ENCODE peak calls at places on chromosomes 12 and 14, in six cellular contexts. X, B, M, D, S and Z are unnamed samples.

GRCh38 chr12:111224196-111225066 is 144.5 kb downstream of the PHETA1 start:
- DNase-seq in X (no peak), B (no peak), M (no peak), D (no peak), S (no peak), Z (no peak)

GRCh38 chr12:81692008-81692407 is 67.1 kb downstream of the PPFIA2 start:
- DNase-seq in X (no peak), B (no peak), M (no peak), D (no peak), S (no peak), Z (no peak)

GRCh38 chr14:96357216-96357615 is 5.9 kb downstream of the ATG2B start:
- DNase-seq in X (no peak), B (no peak), M (no peak), D (no peak), S (no peak), Z (no peak)

GRCh38 chr14:33768458-33768830 is 182.4 kb downstream of the EGLN3 start:
- DNase-seq in X (no peak), B (no peak), M (no peak), D (no peak), S (no peak), Z (no peak)

GRCh38 chr12:81022531-81022930 is 55.3 kb upstream of the ACSS3 start:
- DNase-seq in X (no peak), B (no peak), M (no peak), D (no peak), S (no peak), Z (no peak)

GRCh38 chr14:99887407-99887806 is 94.2 kb downstream of the EML1 start:
- DNase-seq in X (no peak), B (no peak), M (no peak), D (no peak), S (no peak), Z (no peak)

GRCh38 chr14:100907240-100907639 is 3.7 kb upstream of the RTL1 start:
- DNase-seq in X (no peak), B (no peak), M (no peak), D (no peak), S (no peak), Z (no peak)

GRCh38 chr12:108589028-108589839 is 8.7 kb downstream of the TMEM119 start:
- DNase-seq in X (no peak), B (no peak), M (no peak), D (peak), S (no peak), Z (no peak)

GRCh38 chr12:2288875-2289274 is 236.1 kb downstream of the CACNA1C start:
- DNase-seq in X (no peak), B (no peak), M (no peak), D (no peak), S (no peak), Z (no peak)

GRCh38 chr14:49497725-49498348 is 88.3 kb downstream of the RPS29 start:
- DNase-seq in X (no peak), B (peak), M (no peak), D (no peak), S (no peak), Z (peak)

GRCh38 chr12:28222959-28223662 is 32.9 kb downstream of the CCDC91 start:
- DNase-seq in X (no peak), B (no peak), M (no peak), D (no peak), S (no peak), Z (no peak)

GRCh38 chr12:106251636-106252035 is 3.8 kb upstream of the CKAP4 start:
- DNase-seq in X (peak), B (no peak), M (no peak), D (no peak), S (no peak), Z (no peak)

GRCh38 chr12:19177754-19178153 is 48.2 kb downstream of the PLEKHA5 start:
- DNase-seq in X (no peak), B (no peak), M (no peak), D (no peak), S (no peak), Z (no peak)

GRCh38 chr12:7092229-7092985 is at the start of gene C1R:
- DNase-seq in X (peak), B (peak), M (peak), D (peak), S (peak), Z (peak)

GRCh38 chr12:613996-614726 is 49.1 kb downstream of the NINJ2 start:
- DNase-seq in X (no peak), B (peak), M (peak), D (no peak), S (no peak), Z (no peak)

GRCh38 chr14:77000340-77001235 is 27.9 kb downstream of the IRF2BPL start:
- DNase-seq in X (no peak), B (no peak), M (no peak), D (no peak), S (peak), Z (no peak)

GRCh38 chr12:95942532-95943230 is at the start of gene CCDC38:
- DNase-seq in X (peak), B (peak), M (peak), D (peak), S (peak), Z (peak)

GRCh38 chr12:27550653-27550975 is 26.6 kb downstream of the PPFIBP1 start:
- DNase-seq in X (no peak), B (no peak), M (no peak), D (no peak), S (no peak), Z (no peak)

GRCh38 chr12:103728323-103728722 is 112.7 kb downstream of the NT5DC3 start:
- DNase-seq in X (no peak), B (no peak), M (no peak), D (no peak), S (no peak), Z (no peak)

GRCh38 chr12:126772171-126772864 is 1494.7 kb upstream of the TMEM132C start:
- DNase-seq in X (no peak), B (peak), M (peak), D (no peak), S (no peak), Z (peak)

GRCh38 chr12:10364839-10365681 is 24.8 kb downstream of the KLRK1 start:
- DNase-seq in X (peak), B (peak), M (peak), D (no peak), S (peak), Z (peak)

GRCh38 chr14:83004456-83005006 is 1470.9 kb upstream of the SEL1L start:
- DNase-seq in X (no peak), B (no peak), M (no peak), D (no peak), S (no peak), Z (no peak)

GRCh38 chr12:123973552-123974341 is 732 bp downstream of the ZNF664 start:
- DNase-seq in X (peak), B (peak), M (peak), D (peak), S (peak), Z (no peak)

GRCh38 chr12:27245039-27245438 is 953 bp downstream of the STK38L start:
- DNase-seq in X (no peak), B (no peak), M (no peak), D (no peak), S (no peak), Z (no peak)

GRCh38 chr12:106096376-106096775 is 42.4 kb downstream of the NUAK1 start:
- DNase-seq in X (peak), B (peak), M (no peak), D (no peak), S (peak), Z (no peak)

GRCh38 chr12:78799679-78800078 is 64.9 kb upstream of the SYT1 start:
- DNase-seq in X (no peak), B (no peak), M (no peak), D (no peak), S (no peak), Z (no peak)

GRCh38 chr12:7934153-7934552 is 1.8 kb downstream of the SLC2A3 start:
- DNase-seq in X (no peak), B (no peak), M (no peak), D (no peak), S (no peak), Z (no peak)

GRCh38 chr12:112971248-112971647 is 7.1 kb upstream of the OAS2 start:
- DNase-seq in X (no peak), B (no peak), M (no peak), D (no peak), S (no peak), Z (no peak)

GRCh38 chr12:53500119-53500775 is 836 bp upstream of the TARBP2 start:
- DNase-seq in X (peak), B (peak), M (peak), D (peak), S (peak), Z (no peak)

GRCh38 chr12:95218852-95219171 is 1.2 kb downstream of the VEZT start:
- DNase-seq in X (no peak), B (peak), M (peak), D (no peak), S (no peak), Z (no peak)

GRCh38 chr12:14614704-14615121 is 47.0 kb upstream of the PLBD1 start:
- DNase-seq in X (no peak), B (no peak), M (no peak), D (no peak), S (no peak), Z (no peak)

GRCh38 chr12:114440450-114441383 is 34.8 kb upstream of the TBX5 start:
- DNase-seq in X (no peak), B (no peak), M (no peak), D (no peak), S (no peak), Z (no peak)

GRCh38 chr12:64088431-64089349 is 133.4 kb downstream of the KICS2 start:
- DNase-seq in X (peak), B (peak), M (peak), D (no peak), S (peak), Z (peak)

GRCh38 chr12:4119157-4119761 is 154.3 kb upstream of the CCND2 start:
- DNase-seq in X (no peak), B (no peak), M (peak), D (no peak), S (no peak), Z (no peak)

GRCh38 chr14:88204221-88204620 is 118.8 kb downstream of the KCNK10 start:
- DNase-seq in X (no peak), B (no peak), M (peak), D (no peak), S (no peak), Z (no peak)
- TF ChIP-seq CTCF in X (no peak), B (no peak), M (no peak), D (no peak), S (no peak), Z (no peak)

DNA sequence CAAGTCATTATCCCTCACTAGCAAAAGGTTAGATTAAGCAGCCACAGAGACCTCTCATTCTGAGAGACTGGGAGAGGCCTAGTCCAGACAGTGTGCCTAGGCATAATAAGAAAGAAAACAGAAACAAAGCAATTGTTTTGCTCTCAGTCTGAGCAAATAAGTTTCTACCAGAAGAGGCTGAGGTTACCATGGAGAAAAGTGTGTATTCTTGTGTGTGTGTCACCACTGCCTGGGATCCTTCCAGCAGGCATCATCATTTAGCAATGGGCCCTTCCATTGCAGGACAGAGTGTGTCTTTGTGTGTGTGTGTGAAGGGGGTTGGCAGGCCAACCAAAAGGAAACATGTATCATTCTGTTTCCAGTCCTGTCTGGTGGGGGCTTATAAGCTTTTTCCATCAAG is 3.7 kb downstream of the EFS start:
- DNase-seq in X (no peak), B (no peak), M (no peak), D (no peak), S (no peak), Z (no peak)
- H3K27ac ChIP-seq in X (no peak), B (no peak), M (peak), D (no peak), S (peak), Z (no peak)

DNA sequence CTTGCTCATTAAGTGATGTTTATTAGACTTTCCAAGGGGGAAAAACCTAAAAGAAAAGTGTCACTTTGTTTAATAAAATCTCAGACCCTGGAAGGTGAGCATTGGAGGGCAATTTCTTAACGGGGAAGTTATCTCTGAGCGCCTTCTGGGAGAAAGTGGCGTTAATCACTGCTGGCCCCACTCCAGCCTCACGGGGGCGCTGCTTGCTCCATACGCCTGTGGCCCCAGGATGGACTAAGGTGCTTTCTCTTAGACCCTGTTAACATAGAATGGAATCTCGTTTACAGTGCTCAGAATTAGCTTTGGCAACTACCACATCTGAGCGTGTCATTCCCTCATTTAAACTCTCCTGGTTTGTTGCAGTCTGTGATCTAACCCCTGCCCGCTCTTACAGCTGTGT is 16.4 kb upstream of the PRIMA1 start:
- DNase-seq in X (no peak), B (no peak), M (no peak), D (no peak), S (no peak), Z (no peak)
- TF ChIP-seq CTCF in X (no peak), B (no peak), M (no peak), D (no peak), S (no peak), Z (no peak)

GRCh38 chr12:76915381-76916169 is 36.8 kb upstream of the CSRP2 start:
- DNase-seq in X (no peak), B (no peak), M (no peak), D (no peak), S (no peak), Z (no peak)
- H3K27ac ChIP-seq in X (peak), B (no peak), M (peak), D (no peak), S (no peak), Z (no peak)

GRCh38 chr14:69360438-69361108 is 37.5 kb downstream of the ERH start:
- DNase-seq in X (no peak), B (no peak), M (no peak), D (no peak), S (no peak), Z (no peak)

GRCh38 chr14:69363964-69364363 is 34.1 kb downstream of the ERH start:
- DNase-seq in X (no peak), B (no peak), M (no peak), D (no peak), S (no peak), Z (no peak)

GRCh38 chr14:69366069-69366468 is 32.0 kb downstream of the ERH start:
- DNase-seq in X (no peak), B (no peak), M (no peak), D (no peak), S (no peak), Z (no peak)

GRCh38 chr14:69366761-69367160 is 31.3 kb downstream of the ERH start:
- DNase-seq in X (no peak), B (no peak), M (no peak), D (no peak), S (no peak), Z (no peak)

DNA sequence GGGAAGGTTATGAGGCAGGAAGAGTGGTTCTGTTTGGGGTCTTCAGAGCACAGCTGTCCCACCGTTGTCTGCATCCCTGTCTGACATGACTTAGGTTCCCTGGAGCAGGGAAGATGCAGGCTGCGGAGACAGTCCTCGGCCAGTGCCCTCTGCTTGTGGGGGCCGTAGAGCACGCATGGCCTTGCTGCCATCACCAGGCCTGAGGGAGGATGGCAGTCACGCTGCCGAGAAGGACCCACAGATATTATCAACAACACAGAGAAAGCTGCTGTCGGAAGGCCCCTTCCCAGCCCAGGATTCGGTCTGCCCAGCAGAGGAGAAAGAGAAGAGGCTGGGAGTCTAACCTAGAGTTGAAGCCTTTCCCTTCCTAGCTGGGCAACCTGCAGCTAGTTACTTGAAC is 35.0 kb downstream of the ERH start:
- DNase-seq in X (no peak), B (peak), M (no peak), D (no peak), S (no peak), Z (no peak)
- TF ChIP-seq CTCF in X (peak), B (no peak), M (no peak), D (peak), S (peak), Z (no peak)

DNA sequence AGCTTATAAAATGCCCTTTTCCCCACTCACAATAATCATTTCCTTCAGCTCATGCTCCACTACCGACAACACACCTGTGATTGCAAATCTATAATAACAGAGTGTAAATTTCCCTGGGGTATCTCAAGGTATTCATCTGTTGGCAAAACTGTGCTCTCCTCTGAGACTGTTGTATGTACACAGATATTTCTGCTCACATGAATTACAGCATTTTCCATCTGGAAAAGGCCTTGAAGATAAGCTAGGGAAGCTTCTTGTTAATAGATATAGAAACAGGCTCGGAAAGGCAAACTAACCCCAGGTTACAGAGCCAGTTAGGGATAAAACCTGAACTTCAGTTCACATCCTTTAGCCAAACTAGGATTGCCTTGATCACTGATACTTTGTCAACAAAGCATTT is 210.4 kb upstream of the KRR1 start:
- DNase-seq in X (no peak), B (no peak), M (no peak), D (no peak), S (no peak), Z (no peak)
- H3K27ac ChIP-seq in X (peak), B (peak), M (peak), D (peak), S (peak), Z (no peak)

GRCh38 chr12:107317751-107318553 is 224.6 kb upstream of the CRY1 start:
- DNase-seq in X (no peak), B (peak), M (peak), D (peak), S (no peak), Z (peak)
- TF ChIP-seq CTCF in X (no peak), B (peak), M (peak), D (peak), S (peak), Z (peak)

GRCh38 chr12:47021298-47021697 is 58.1 kb upstream of the PCED1B start:
- DNase-seq in X (no peak), B (peak), M (no peak), D (no peak), S (no peak), Z (peak)
- H3K27ac ChIP-seq in X (no peak), B (no peak), M (no peak), D (no peak), S (no peak), Z (no peak)